ENCODE peak calls at places on chromosomes 5 and 9, in six cellular contexts. I is brain microvascular endothelial cell, R is dorsolateral prefrontal cortex, P is skeletal muscle cell, Z is bronchial epithelial cell, Q is lung. K is an unnamed sample.

GRCh38 chr5:378976-379742 is 57.6 kb downstream of the AHRR start:
- DNase-seq in R (peak), Q (no peak), Z (no peak), P (no peak), I (no peak), K (peak)

GRCh38 chr9:32218100-32218767 is 166.2 kb upstream of the ACO1 start:
- DNase-seq in Q (no peak), Z (no peak), P (no peak), I (no peak), R (no peak), K (no peak)

GRCh38 chr5:34452170-34452828 is 203.8 kb upstream of the RAI14 start:
- DNase-seq in R (no peak), P (peak), Z (peak), I (peak), Q (no peak), K (peak)

GRCh38 chr9:72533322-72533721 is 11.9 kb downstream of the TMC1 start:
- DNase-seq in P (no peak), Q (no peak), Z (no peak), R (no peak), I (no peak), K (peak)

GRCh38 chr5:72314571-72315172 is 5.4 kb downstream of the MRPS27 start:
- DNase-seq in Z (peak), P (no peak), Q (peak), R (no peak), I (peak), K (peak)

GRCh38 chr5:165805756-165806155 is 2300.3 kb downstream of the MAT2B start:
- DNase-seq in P (no peak), R (no peak), Z (no peak), Q (no peak), I (no peak), K (no peak)

GRCh38 chr5:170527998-170528397 is 24.2 kb downstream of the KCNIP1 start:
- DNase-seq in Z (no peak), Q (no peak), I (no peak), R (no peak), P (no peak), K (no peak)

GRCh38 chr5:127313847-127314473 is 23.4 kb downstream of the MEGF10 start:
- DNase-seq in P (no peak), Q (peak), Z (peak), I (peak), R (peak), K (peak)

GRCh38 chr5:83377131-83377865 is 94.2 kb upstream of the VCAN start:
- DNase-seq in R (no peak), Z (peak), Q (no peak), I (peak), P (peak), K (peak)

GRCh38 chr5:15384176-15384575 is 115.8 kb upstream of the FBXL7 start:
- DNase-seq in Q (no peak), R (no peak), I (no peak), Z (no peak), P (no peak), K (no peak)

GRCh38 chr9:136205707-136205992 is 722 bp upstream of the LHX3 start:
- DNase-seq in Q (no peak), R (no peak), I (no peak), Z (no peak), P (no peak), K (no peak)

GRCh38 chr9:129720181-129720864 is 32.5 kb downstream of the PTGES start:
- DNase-seq in Z (no peak), R (no peak), Q (no peak), I (no peak), P (no peak), K (no peak)

GRCh38 chr9:105157178-105157583 is 87.3 kb upstream of the SLC44A1 start:
- DNase-seq in I (peak), P (no peak), Z (peak), Q (peak), R (peak), K (peak)

GRCh38 chr9:89493671-89494070 is 4.2 kb downstream of the SEMA4D start:
- DNase-seq in I (no peak), Z (no peak), P (no peak), R (no peak), Q (no peak), K (no peak)

GRCh38 chr5:92916036-92916435 is 665.0 kb downstream of the NR2F1-AS1 start:
- DNase-seq in Z (peak), R (no peak), P (no peak), Q (no peak), I (no peak), K (peak)

GRCh38 chr5:51378415-51378777 is 4.9 kb upstream of the ISL1 start:
- DNase-seq in I (no peak), Q (no peak), Z (no peak), P (no peak), R (no peak), K (no peak)

GRCh38 chr9:123684393-123685149 is 245.4 kb downstream of the DENND1A start:
- DNase-seq in R (no peak), P (no peak), Z (no peak), I (no peak), Q (no peak), K (no peak)

GRCh38 chr5:8332666-8333444 is 463.9 kb downstream of the MTRR start:
- DNase-seq in Q (no peak), I (no peak), Z (no peak), R (no peak), P (no peak), K (no peak)

GRCh38 chr9:35930990-35931389 is 21.7 kb downstream of the SPAAR start:
- DNase-seq in R (no peak), Z (no peak), I (no peak), P (no peak), Q (no peak), K (no peak)

GRCh38 chr9:21965401-21965951 is 28.7 kb downstream of the CDKN2A start:
- DNase-seq in R (no peak), Q (peak), I (peak), Z (peak), P (no peak), K (peak)

GRCh38 chr5:95238560-95239325 is 46.2 kb downstream of the MCTP1 start:
- DNase-seq in I (peak), Q (no peak), R (no peak), Z (peak), P (peak), K (peak)

GRCh38 chr9:131395027-131395744 is 1.3 kb downstream of the PRRC2B start:
- DNase-seq in R (no peak), I (no peak), Q (peak), P (no peak), Z (peak), K (no peak)

GRCh38 chr5:10304932-10305331 is 2.8 kb downstream of the CMBL start:
- DNase-seq in R (no peak), Q (no peak), P (no peak), I (no peak), Z (no peak), K (no peak)

GRCh38 chr5:151257731-151258715 is 5.0 kb downstream of the GM2A start:
- DNase-seq in Z (peak), I (no peak), P (no peak), R (no peak), Q (no peak), K (peak)

GRCh38 chr9:107784235-107784958 is 294.8 kb upstream of the KLF4 start:
- DNase-seq in P (peak), I (peak), R (no peak), Q (peak), Z (peak), K (peak)

GRCh38 chr5:112668911-112669310 is 68.8 kb upstream of the APC start:
- DNase-seq in P (no peak), I (no peak), Q (no peak), Z (no peak), R (no peak), K (no peak)

GRCh38 chr5:137900925-137901817 is 11.9 kb downstream of the PKD2L2 start:
- DNase-seq in Q (no peak), Z (no peak), P (no peak), I (no peak), R (no peak), K (no peak)

GRCh38 chr5:92904021-92904420 is 677.0 kb downstream of the NR2F1-AS1 start:
- DNase-seq in R (no peak), Q (no peak), Z (no peak), P (no peak), I (no peak), K (no peak)

GRCh38 chr5:54621048-54621447 is 103.5 kb downstream of the SNX18 start:
- DNase-seq in I (no peak), Q (no peak), P (no peak), R (no peak), Z (peak), K (no peak)

GRCh38 chr5:54621742-54622141 is 104.2 kb downstream of the SNX18 start:
- DNase-seq in Z (no peak), R (no peak), P (no peak), I (no peak), Q (no peak), K (no peak)

GRCh38 chr5:54628049-54628448 is 110.5 kb downstream of the SNX18 start:
- DNase-seq in P (no peak), Q (no peak), R (no peak), Z (no peak), I (no peak), K (no peak)

GRCh38 chr5:54626407-54626806 is 108.8 kb downstream of the SNX18 start:
- DNase-seq in Z (no peak), P (no peak), R (no peak), Q (no peak), I (no peak), K (no peak)

GRCh38 chr5:54624671-54625583 is 107.4 kb downstream of the SNX18 start:
- DNase-seq in P (peak), I (no peak), R (no peak), Z (no peak), Q (no peak), K (peak)
- H3K4me3 ChIP-seq in P (no peak), I (no peak), R (no peak), Z (no peak), Q (no peak), K (no peak)

GRCh38 chr9:112384219-112384618 is 4.3 kb downstream of the HSDL2 start:
- DNase-seq in P (no peak), Z (no peak), Q (no peak), I (no peak), R (no peak), K (no peak)
- H3K4me3 ChIP-seq in P (no peak), Z (no peak), Q (no peak), I (no peak), R (no peak), K (no peak)

DNA sequence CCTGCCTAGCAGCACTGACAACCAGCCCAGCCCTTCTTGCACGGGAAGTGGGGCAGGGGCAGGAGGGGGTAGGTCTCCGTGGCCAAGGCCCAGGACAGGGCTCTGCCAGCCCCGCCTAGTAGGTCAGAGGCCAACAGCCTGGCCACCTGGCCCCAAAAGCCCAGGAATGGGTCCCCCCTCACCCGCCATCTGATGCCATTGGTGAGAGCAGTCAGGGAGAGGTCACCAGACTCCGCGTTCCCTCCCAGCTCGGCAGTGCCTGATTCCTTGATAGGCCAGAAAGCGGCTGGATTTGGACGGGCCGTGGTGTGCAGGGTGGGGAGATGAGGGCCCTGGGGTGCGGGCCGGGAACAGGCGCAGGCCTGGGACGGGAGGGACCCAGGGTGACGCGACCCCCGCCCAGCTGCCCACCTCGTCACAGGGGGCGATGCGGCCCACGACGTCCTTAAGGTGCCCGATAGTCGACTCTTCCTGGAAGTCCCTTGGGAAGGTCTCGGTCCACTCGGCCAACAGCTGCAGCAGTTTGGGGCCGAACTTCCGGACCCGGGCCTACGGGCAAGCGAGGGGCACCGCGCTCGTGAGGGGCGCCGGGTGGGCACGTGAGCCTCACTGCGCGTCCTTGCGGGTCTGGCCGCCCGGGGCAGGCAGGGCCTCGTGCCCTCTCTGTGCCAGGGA is 64.5 kb upstream of the RNF130 start:
- DNase-seq in R (peak), I (no peak), Q (no peak), Z (no peak), P (no peak), K (no peak)
- H3K4me3 ChIP-seq in R (no peak), I (no peak), Q (no peak), Z (no peak), P (no peak), K (no peak)

GRCh38 chr5:59813761-59814562 is 79.6 kb downstream of the PDE4D start:
- DNase-seq in Z (peak), I (peak), Q (no peak), R (no peak), P (peak), K (peak)

GRCh38 chr5:59807806-59808205 is 85.7 kb downstream of the PDE4D start:
- DNase-seq in I (no peak), R (no peak), Q (no peak), P (no peak), Z (no peak), K (no peak)

GRCh38 chr5:59814563-59814872 is 79.0 kb downstream of the PDE4D start:
- DNase-seq in Q (no peak), I (no peak), Z (no peak), R (no peak), P (no peak), K (no peak)

DNA sequence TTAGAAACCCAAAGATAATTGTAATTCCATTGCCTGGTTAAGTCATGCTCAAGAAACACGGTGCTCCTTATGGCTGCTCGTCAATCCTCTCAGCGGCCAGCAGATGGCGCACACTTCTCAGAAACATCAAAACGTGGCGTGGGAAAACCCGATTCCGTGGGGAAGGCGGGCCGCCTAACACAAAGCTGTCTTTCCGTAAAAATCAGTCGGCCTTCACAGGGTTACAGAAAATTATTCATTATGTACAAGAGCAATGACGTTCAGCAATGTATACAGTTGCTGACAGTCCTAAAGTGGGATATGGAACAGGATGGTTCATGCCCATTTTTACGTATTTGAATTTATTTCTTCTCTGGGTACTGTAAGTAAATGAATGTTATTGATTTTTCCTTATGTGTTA is 83.5 kb downstream of the PDE4D start:
- DNase-seq in R (peak), Q (peak), P (no peak), Z (peak), I (peak), K (peak)
- H3K4me3 ChIP-seq in R (peak), Q (no peak), P (no peak), Z (no peak), I (peak), K (no peak)

DNA sequence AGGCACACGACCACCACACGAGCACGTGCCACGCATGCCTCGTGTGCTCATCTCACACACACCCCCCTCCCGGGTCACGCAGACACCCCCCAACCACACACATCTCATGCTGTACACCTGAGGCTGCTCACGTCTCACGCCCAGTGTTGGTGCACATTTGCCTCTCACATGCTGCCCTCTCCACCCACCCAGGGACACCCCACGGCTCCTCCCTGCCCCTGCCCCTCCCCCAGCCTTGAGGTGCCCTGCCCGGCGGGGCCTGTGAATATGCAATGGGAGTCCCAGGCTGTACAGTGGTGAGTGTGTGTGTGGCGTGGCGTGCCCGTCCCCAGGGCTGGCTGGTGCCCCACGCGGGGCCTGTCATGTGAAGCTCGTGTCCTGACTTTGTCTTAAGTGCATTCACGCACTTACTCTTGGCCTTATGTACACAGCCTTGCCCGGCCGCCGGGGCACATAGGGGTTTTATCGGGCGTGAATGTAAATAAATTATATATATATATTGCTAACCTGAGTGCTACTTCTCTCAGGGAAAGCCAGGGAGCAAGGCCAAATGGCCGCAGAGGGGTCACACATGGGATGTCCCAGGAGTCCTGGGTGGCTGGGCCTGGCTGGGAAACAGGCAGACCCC is 18.6 kb downstream of the HK3 start:
- DNase-seq in Z (no peak), P (no peak), I (no peak), Q (no peak), R (no peak), K (no peak)
- H3K4me3 ChIP-seq in Z (no peak), P (no peak), I (no peak), Q (no peak), R (no peak), K (no peak)

DNA sequence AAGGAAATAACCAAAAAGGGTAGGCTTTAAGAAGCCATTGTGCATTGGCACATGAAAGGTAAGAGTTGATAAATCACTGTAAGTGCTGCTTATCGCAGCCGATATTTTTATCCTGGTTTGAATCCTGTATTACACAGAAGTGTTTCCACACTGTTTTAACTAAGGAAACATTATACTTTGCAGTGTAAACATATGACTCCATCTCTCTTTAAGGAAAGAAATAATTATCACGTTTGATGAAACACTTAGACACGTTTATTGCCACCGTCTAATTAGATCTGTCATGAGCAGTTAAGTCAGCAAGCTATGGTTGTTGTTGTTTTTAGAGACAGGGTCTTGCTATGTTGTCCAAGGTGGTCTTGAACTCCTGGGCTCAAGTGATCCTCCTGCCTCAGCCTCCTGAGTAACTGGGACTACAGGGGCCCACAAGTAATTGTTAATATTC is 85.7 kb upstream of the TNFAIP8 start:
- DNase-seq in Q (no peak), I (no peak), P (no peak), Z (peak), R (no peak), K (no peak)
- H3K4me3 ChIP-seq in Q (no peak), I (no peak), P (no peak), Z (no peak), R (no peak), K (peak)

GRCh38 chr5:96869372-96869641 is 7.0 kb upstream of the ERAP2 start:
- DNase-seq in I (no peak), R (no peak), Z (no peak), Q (no peak), P (no peak), K (no peak)

GRCh38 chr5:96870094-96871021 is 5.9 kb upstream of the ERAP2 start:
- DNase-seq in R (no peak), Q (no peak), P (no peak), Z (peak), I (no peak), K (peak)

GRCh38 chr5:96871022-96871388 is 5.3 kb upstream of the ERAP2 start:
- DNase-seq in Q (no peak), R (no peak), I (no peak), Z (no peak), P (no peak), K (no peak)

GRCh38 chr5:96873469-96873868 is 2.8 kb upstream of the ERAP2 start:
- DNase-seq in R (no peak), Z (no peak), Q (no peak), P (no peak), I (no peak), K (no peak)

GRCh38 chr5:96871686-96872085 is 4.6 kb upstream of the ERAP2 start:
- DNase-seq in I (no peak), R (no peak), Q (no peak), Z (no peak), P (no peak), K (no peak)
- H3K4me3 ChIP-seq in I (no peak), R (no peak), Q (no peak), Z (no peak), P (no peak), K (no peak)

K was measured in AG10803.